ENCODE peak calls at places on chromosomes 6 and 20, in eight cellular contexts. A, O, B, D, L, S, H and N are unnamed samples.

GRCh38 chr6:167405778-167406532 is 81.1 kb downstream of the TTLL2 start:
- DNase-seq in H (no peak), L (no peak), A (no peak), D (no peak), O (no peak), S (no peak), B (no peak), N (no peak)

GRCh38 chr20:2984956-2985661 is 58.3 kb upstream of the GNRH2 start:
- DNase-seq in D (no peak), H (no peak), O (peak; percentile 83), L (peak; percentile 72), S (peak; percentile 87), A (no peak), B (no peak), N (no peak)

GRCh38 chr6:106069478-106069877 is 16.7 kb upstream of the PRDM1 start:
- DNase-seq in S (peak; percentile 82), O (peak; percentile 52), B (no peak), H (no peak), A (no peak), D (no peak), L (peak; percentile 86), N (no peak)

GRCh38 chr6:124755321-124755720 is 206.9 kb upstream of the RNF217 start:
- DNase-seq in O (no peak), L (no peak), A (no peak), B (no peak), H (no peak), D (no peak), S (no peak), N (no peak)

GRCh38 chr6:75480425-75480824 is 13.2 kb downstream of the FILIP1 start:
- DNase-seq in O (no peak), A (no peak), S (no peak), H (no peak), D (no peak), B (no peak), L (peak; percentile 62), N (no peak)

GRCh38 chr6:32177182-32177787 is 920 bp upstream of the RNF5 start:
- DNase-seq in H (peak; percentile 69), L (no peak), D (no peak), S (no peak), O (no peak), A (no peak), B (no peak), N (no peak)

GRCh38 chr6:169975286-169975685 is 223.9 kb downstream of the ERMARD start:
- DNase-seq in D (no peak), H (no peak), L (no peak), B (no peak), O (no peak), S (no peak), A (no peak), N (no peak)

GRCh38 chr6:33570806-33571636 is 9.1 kb downstream of the BAK1 start:
- DNase-seq in D (peak; percentile 72), A (peak; percentile 71), H (peak; percentile 81), O (peak; percentile 90), B (peak; percentile 88), S (peak; percentile 39), L (peak; percentile 70), N (peak; percentile 73)

GRCh38 chr6:16633465-16633864 is 127.8 kb downstream of the ATXN1 start:
- DNase-seq in A (no peak), D (no peak), H (no peak), O (no peak), B (peak; percentile 25), S (no peak), L (no peak), N (no peak)

GRCh38 chr6:72621243-72622093 is at the start of gene KCNQ5:
- DNase-seq in L (peak; percentile 46), B (no peak), D (no peak), S (no peak), A (no peak), O (peak; percentile 67), H (no peak), N (peak; percentile 41)

GRCh38 chr6:14555804-14556203 is 438.2 kb downstream of the CD83 start:
- DNase-seq in D (no peak), B (no peak), H (no peak), L (no peak), S (no peak), A (no peak), O (no peak), N (no peak)

GRCh38 chr6:101722991-101723579 is 329.6 kb downstream of the GRIK2 start:
- DNase-seq in O (peak; percentile 89), B (no peak), H (no peak), A (no peak), L (peak; percentile 95), S (peak; percentile 31), D (no peak), N (no peak)

GRCh38 chr6:15444881-15445280 is 199.0 kb downstream of the JARID2 start:
- DNase-seq in O (no peak), H (no peak), B (no peak), A (peak; percentile 13), S (peak; percentile 35), D (no peak), L (no peak), N (no peak)

GRCh38 chr6:97594834-97595233 is 311.8 kb upstream of the MMS22L start:
- DNase-seq in B (no peak), L (no peak), O (peak; percentile 84), H (no peak), A (no peak), D (no peak), S (peak; percentile 19), N (no peak)

GRCh38 chr6:157272372-157272771 is 50.9 kb downstream of the TMEM242 start:
- DNase-seq in D (no peak), L (no peak), S (no peak), B (no peak), A (no peak), O (no peak), H (no peak), N (no peak)

GRCh38 chr6:4381379-4381778 is 246.0 kb upstream of the ECI2 start:
- DNase-seq in D (no peak), L (peak; percentile 61), A (no peak), O (peak; percentile 63), B (no peak), S (no peak), H (no peak), N (no peak)

GRCh38 chr6:63677282-63677681 is 41.7 kb downstream of the PHF3 start:
- DNase-seq in O (peak; percentile 27), B (no peak), S (peak; percentile 80), H (no peak), L (peak; percentile 6), D (no peak), A (no peak), N (no peak)

GRCh38 chr6:35311390-35312075 is 13.9 kb downstream of the DEF6 start:
- DNase-seq in A (no peak), D (no peak), B (no peak), O (no peak), L (no peak), S (no peak), H (no peak), N (no peak)

GRCh38 chr6:25998379-25998778 is 35.8 kb downstream of the TRIM38 start:
- DNase-seq in S (no peak), D (no peak), O (no peak), L (no peak), A (no peak), B (no peak), H (no peak), N (no peak)

GRCh38 chr6:139109558-139109957 is 25.3 kb upstream of the HECA start:
- DNase-seq in O (peak; percentile 45), S (peak; percentile 27), H (no peak), A (no peak), D (no peak), B (no peak), L (peak; percentile 55), N (no peak)

GRCh38 chr20:2688041-2688591 is 4.5 kb upstream of the EBF4 start:
- DNase-seq in D (peak; percentile 54), O (peak; percentile 59), L (peak; percentile 55), B (peak; percentile 51), S (peak; percentile 4), H (peak; percentile 16), A (peak; percentile 25), N (peak; percentile 23)

GRCh38 chr20:36352843-36353553 is 46.9 kb downstream of the DLGAP4 start:
- DNase-seq in S (no peak), D (no peak), H (no peak), O (no peak), A (no peak), L (no peak), B (no peak), N (no peak)

GRCh38 chr6:47248446-47248845 is 61.3 kb downstream of the TNFRSF21 start:
- DNase-seq in A (no peak), S (no peak), L (no peak), D (no peak), O (no peak), B (no peak), H (no peak), N (no peak)

GRCh38 chr6:139027620-139028182 is 844 bp upstream of the ABRACL start:
- DNase-seq in A (no peak), S (peak; percentile 57), O (peak; percentile 64), D (no peak), L (peak; percentile 60), H (peak; percentile 50), B (no peak), N (no peak)

GRCh38 chr6:17483391-17484016 is 90.1 kb downstream of the CAP2 start:
- DNase-seq in S (no peak), D (no peak), L (no peak), A (no peak), O (no peak), H (no peak), B (no peak), N (no peak)

GRCh38 chr20:19757973-19758887 is at the start of gene RIN2:
- DNase-seq in L (peak; percentile 93), S (peak; percentile 89), H (peak; percentile 40), A (peak; percentile 79), D (no peak), O (peak; percentile 86), B (peak; percentile 92), N (peak; percentile 49)

GRCh38 chr20:14956026-14956425 is 618.6 kb upstream of the FLRT3 start:
- DNase-seq in H (peak; percentile 46), A (no peak), D (no peak), L (no peak), S (no peak), O (no peak), B (no peak), N (no peak)

GRCh38 chr20:22617160-22617559 is 32.8 kb upstream of the FOXA2 start:
- DNase-seq in S (no peak), D (no peak), H (no peak), O (no peak), B (peak; percentile 32), L (no peak), A (no peak), N (no peak)